ENCODE peak calls at places on chromosomes 6 and 20, in eight cellular contexts. Q, Z, W, D, K, O, Y and A are unnamed samples. For H3K4me1, the result is how much of the 10 kb centered on the place peaks cover.

GRCh38 chr6:139519571-139520031 is 145.2 kb upstream of the CITED2 start:
- DNase-seq in D (peak), O (peak), Z (peak), Y (no peak), K (no peak), W (no peak), Q (no peak), A (no peak)

GRCh38 chr6:161630674-161631073 is 356.8 kb upstream of the AGPAT4 start:
- DNase-seq in W (no peak), Q (no peak), O (no peak), K (no peak), Y (no peak), D (no peak), Z (peak), A (no peak)

GRCh38 chr6:78615430-78615904 is 251.9 kb upstream of the IRAK1BP1 start:
- DNase-seq in Q (no peak), D (peak), O (no peak), Z (peak), W (no peak), K (no peak), Y (no peak), A (no peak)

GRCh38 chr6:34709386-34709785 is 12.8 kb upstream of the ILRUN start:
- DNase-seq in O (peak), D (peak), Q (peak), Y (peak), W (no peak), Z (no peak), K (peak), A (no peak)

GRCh38 chr6:44338228-44339122 is 4.0 kb upstream of the SPATS1 start:
- DNase-seq in Q (peak), D (peak), Z (peak), W (peak), O (peak), K (peak), Y (no peak), A (peak)

GRCh38 chr6:170564936-170565530 is 10.9 kb downstream of the TBP start:
- DNase-seq in Q (no peak), W (no peak), O (no peak), Z (no peak), Y (no peak), K (no peak), D (no peak), A (no peak)

GRCh38 chr6:16438677-16439615 is 200.6 kb downstream of the GMPR start:
- DNase-seq in K (no peak), Z (peak), Y (no peak), W (no peak), D (peak), Q (no peak), O (peak), A (no peak)

GRCh38 chr6:2793491-2794151 is 28.4 kb downstream of the WRNIP1 start:
- DNase-seq in Q (peak), Z (peak), W (no peak), Y (peak), O (no peak), K (peak), D (no peak), A (peak)

GRCh38 chr20:35215066-35215956 is 11.2 kb upstream of the MMP24 start:
- DNase-seq in K (no peak), O (peak), Q (no peak), Z (peak), W (no peak), D (peak), Y (no peak), A (no peak)

GRCh38 chr20:48283470-48284110 is 498.3 kb upstream of the SULF2 start:
- DNase-seq in Y (no peak), W (no peak), O (no peak), Q (peak), K (no peak), Z (peak), D (peak), A (peak)

GRCh38 chr20:37147250-37147649 is 31.9 kb upstream of the RPN2 start:
- DNase-seq in Z (no peak), D (no peak), K (peak), Y (no peak), W (no peak), Q (no peak), O (no peak), A (no peak)

GRCh38 chr6:46255528-46255927 is 84.7 kb upstream of the ENPP5 start:
- DNase-seq in Z (no peak), O (no peak), D (no peak), W (no peak), Q (no peak), Y (no peak), K (no peak), A (no peak)

GRCh38 chr20:8132015-8132631 is at the start of gene PLCB1:
- DNase-seq in Q (peak), D (peak), O (peak), W (peak), Z (peak), Y (peak), K (peak), A (peak)
- H3K4me1 ChIP-seq in Q (under half), D (under half), O (under half), W (under half), Z (under half), Y (half or more), K (under half), A (under half)

GRCh38 chr6:107216197-107216933 is 101.0 kb upstream of the BEND3 start:
- DNase-seq in Q (no peak), D (no peak), W (no peak), O (no peak), Z (no peak), Y (no peak), K (no peak), A (no peak)
- H3K4me1 ChIP-seq in Q (under half), D (under half), W (under half), O (under half), Z (under half), Y (under half), K (under half), A (under half)

GRCh38 chr6:159094444-159095252 is 49.9 kb upstream of the TAGAP start:
- DNase-seq in Y (no peak), D (no peak), O (no peak), W (no peak), K (no peak), Q (no peak), Z (no peak), A (no peak)
- H3K4me1 ChIP-seq in Y (under half), D (under half), O (under half), W (under half), K (under half), Q (under half), Z (under half), A (under half)

DNA sequence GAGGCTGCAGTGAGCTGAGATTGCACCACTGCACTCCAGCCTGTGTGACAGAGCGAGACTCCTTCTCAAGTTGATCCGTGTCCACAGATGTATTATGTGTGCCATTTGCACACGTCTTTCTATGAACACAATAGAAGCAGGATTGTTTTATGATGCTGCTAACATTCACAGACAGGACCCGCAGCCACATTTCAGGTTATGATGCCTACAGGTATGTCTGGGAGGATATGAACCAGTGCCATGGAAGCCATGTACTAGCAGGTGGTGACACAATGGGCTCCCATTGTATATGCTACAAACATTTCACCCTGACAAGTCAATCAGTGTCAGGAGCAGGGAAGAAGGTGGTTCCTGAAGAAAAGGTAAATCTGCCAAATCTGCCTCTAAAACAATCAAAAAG is 4.3 kb downstream of the TRAM2 start:
- DNase-seq in Y (no peak), K (no peak), O (no peak), D (no peak), Z (no peak), Q (no peak), W (no peak), A (no peak)
- H3K4me1 ChIP-seq in Y (half or more), K (under half), O (under half), D (under half), Z (half or more), Q (under half), W (under half), A (under half)

GRCh38 chr6:154406869-154407268 is 50.3 kb upstream of the IPCEF1 start:
- DNase-seq in Q (no peak), D (no peak), K (no peak), Z (no peak), O (no peak), Y (no peak), W (no peak), A (no peak)

GRCh38 chr6:154407440-154407839 is 50.8 kb upstream of the IPCEF1 start:
- DNase-seq in K (no peak), Z (no peak), Y (no peak), W (no peak), D (no peak), O (no peak), Q (no peak), A (no peak)

GRCh38 chr6:154403803-154404202 is 47.2 kb upstream of the IPCEF1 start:
- DNase-seq in Y (peak), K (no peak), Q (no peak), O (no peak), W (no peak), D (peak), Z (peak), A (no peak)

GRCh38 chr6:154406301-154406700 is 49.7 kb upstream of the IPCEF1 start:
- DNase-seq in Q (no peak), Z (no peak), O (no peak), K (no peak), W (no peak), D (no peak), Y (no peak), A (no peak)

GRCh38 chr6:154404791-154405400 is 48.3 kb upstream of the IPCEF1 start:
- DNase-seq in Z (peak), D (peak), O (no peak), Y (no peak), W (no peak), K (no peak), Q (no peak), A (no peak)
- H3K4me1 ChIP-seq in Z (under half), D (under half), O (under half), Y (under half), W (under half), K (under half), Q (under half), A (under half)

GRCh38 chr20:44496976-44497375 is 21.3 kb downstream of the TTPAL start:
- DNase-seq in Q (no peak), W (no peak), D (no peak), O (no peak), Y (peak), K (peak), Z (peak), A (no peak)

GRCh38 chr20:44494266-44494665 is 18.6 kb downstream of the TTPAL start:
- DNase-seq in D (no peak), K (no peak), Z (peak), W (no peak), Y (no peak), O (no peak), Q (no peak), A (no peak)

GRCh38 chr20:44494681-44495080 is 19.0 kb downstream of the TTPAL start:
- DNase-seq in Q (no peak), Y (no peak), O (no peak), Z (no peak), K (no peak), D (no peak), W (no peak), A (no peak)

GRCh38 chr20:44495257-44495656 is 19.6 kb downstream of the TTPAL start:
- DNase-seq in D (peak), Q (no peak), W (no peak), K (no peak), Y (no peak), O (no peak), Z (peak), A (peak)

DNA sequence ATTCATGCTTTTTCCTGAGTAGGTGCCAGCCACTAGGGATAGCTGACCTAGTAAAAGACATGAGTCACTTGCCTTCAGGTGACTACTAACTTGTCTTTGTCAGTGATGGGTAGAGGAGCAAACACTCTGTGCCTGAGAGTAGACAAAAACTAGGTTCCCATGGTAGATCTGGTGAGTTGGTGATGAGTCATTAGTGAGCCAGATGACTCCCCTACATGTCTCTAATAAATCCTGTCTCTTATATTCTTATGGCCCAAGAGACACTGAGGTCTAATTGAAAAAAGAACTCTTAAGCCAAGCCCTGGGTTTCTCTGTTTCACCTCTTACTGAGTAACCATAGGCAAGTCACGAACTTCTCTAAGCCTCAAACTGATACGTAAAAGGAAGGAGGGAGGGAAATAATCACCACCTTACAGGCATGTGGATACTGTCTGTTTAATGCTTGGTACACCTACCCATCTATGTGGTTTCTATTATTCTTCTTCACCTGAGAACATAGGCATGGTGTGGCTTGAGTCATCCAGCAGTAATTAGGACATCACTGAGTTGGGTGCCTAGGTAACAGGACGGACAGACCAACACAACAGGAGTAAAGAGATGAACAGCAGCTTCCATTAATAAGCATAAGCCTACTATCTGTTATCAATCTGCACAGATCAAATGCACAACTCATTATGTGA is 20.3 kb downstream of the TTPAL start:
- DNase-seq in W (no peak), Y (peak), K (no peak), D (peak), Z (peak), Q (no peak), O (no peak), A (no peak)
- H3K4me1 ChIP-seq in W (under half), Y (under half), K (under half), D (under half), Z (half or more), Q (under half), O (under half), A (under half)

GRCh38 chr20:21309678-21310467 is 6.7 kb downstream of the XRN2 start:
- DNase-seq in W (no peak), O (no peak), Z (no peak), Q (no peak), Y (no peak), K (no peak), D (no peak), A (no peak)
- H3K4me1 ChIP-seq in W (under half), O (under half), Z (under half), Q (under half), Y (under half), K (under half), D (under half), A (under half)

DNA sequence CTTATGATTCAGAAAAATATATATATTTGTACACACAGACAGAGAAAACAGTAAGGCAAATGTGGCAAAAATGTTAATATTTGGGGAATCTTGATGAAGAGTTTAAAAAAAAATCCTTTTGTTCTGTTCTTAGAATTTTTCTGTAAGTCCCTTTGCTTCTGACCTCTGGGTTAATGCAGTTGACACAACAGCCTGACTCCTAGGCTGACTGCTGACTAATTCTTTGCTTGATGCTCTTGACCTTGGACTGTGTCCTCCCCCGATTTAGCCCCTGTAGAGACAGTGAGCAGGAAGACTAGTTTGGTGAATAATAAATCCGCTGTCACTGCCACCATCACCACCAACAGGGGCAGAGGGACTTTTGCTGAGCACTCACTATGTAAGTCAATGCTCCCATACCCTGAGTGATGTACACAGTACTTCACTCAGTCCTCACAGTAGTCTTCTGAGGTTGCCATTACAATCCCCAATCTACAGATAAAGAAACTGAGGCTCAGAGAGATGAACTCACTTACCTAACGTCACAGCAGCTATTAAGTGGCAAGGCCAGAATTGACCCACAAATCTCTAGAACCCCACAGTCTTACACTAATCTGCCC is 71.7 kb downstream of the SNX5 start:
- DNase-seq in Y (peak), Q (no peak), W (no peak), Z (peak), K (peak), D (no peak), O (peak), A (no peak)
- H3K4me1 ChIP-seq in Y (under half), Q (under half), W (under half), Z (under half), K (under half), D (under half), O (under half), A (under half)